ENCODE peak calls at places on chromosomes 2 and 18, in six cellular contexts. N is colonic mucosa, B is cardiac muscle cell, Z is thoracic aorta, O is fibroblast of lung, J is tibial artery. W is an unnamed sample. For H3K9me3, the result is how much of the 10 kb centered on the place peaks cover.

GRCh38 chr2:150783015-150783414 is 295.5 kb upstream of the RND3 start:
- DNase-seq in N (no peak), B (no peak), Z (no peak), O (no peak), J (no peak), W (no peak)

GRCh38 chr2:28662468-28663095 is 89.0 kb upstream of the PPP1CB start:
- DNase-seq in N (peak), B (no peak), Z (peak), O (peak), J (peak), W (no peak)

GRCh38 chr2:105396254-105397024 is 2.4 kb downstream of the FHL2 start:
- DNase-seq in N (peak), B (no peak), Z (peak), O (peak), J (peak), W (no peak)

GRCh38 chr2:54522624-54523281 is 66.6 kb downstream of the SPTBN1 start:
- DNase-seq in N (peak), B (peak), Z (no peak), O (peak), J (no peak), W (peak)

GRCh38 chr2:164242409-164242808 is 378.9 kb downstream of the GRB14 start:
- DNase-seq in N (no peak), B (no peak), Z (no peak), O (no peak), J (no peak), W (no peak)

GRCh38 chr2:106858810-106859209 is 27.2 kb downstream of the ST6GAL2 start:
- DNase-seq in N (no peak), B (no peak), Z (no peak), O (no peak), J (no peak), W (no peak)

GRCh38 chr2:10422732-10423399 is 25.3 kb downstream of the ODC1 start:
- DNase-seq in N (no peak), B (no peak), Z (no peak), O (no peak), J (no peak), W (no peak)

GRCh38 chr2:197675711-197676188 is 363 bp upstream of the RFTN2 start:
- DNase-seq in N (no peak), B (peak), Z (no peak), O (peak), J (no peak), W (no peak)

GRCh38 chr18:7572837-7573236 is 5.7 kb downstream of the PTPRM start:
- DNase-seq in N (no peak), B (no peak), Z (no peak), O (no peak), J (no peak), W (no peak)

GRCh38 chr18:55587341-55588000 is 521 bp downstream of the TCF4 start:
- DNase-seq in N (peak), B (peak), Z (no peak), O (peak), J (peak), W (peak)

GRCh38 chr2:127629637-127630036 is 16.3 kb upstream of the GPR17 start:
- DNase-seq in N (no peak), B (no peak), Z (no peak), O (no peak), J (no peak), W (no peak)

GRCh38 chr2:55887351-55887750 is 36.2 kb downstream of the EFEMP1 start:
- DNase-seq in N (no peak), B (no peak), Z (no peak), O (peak), J (no peak), W (no peak)

GRCh38 chr2:73028841-73029240 is 42.7 kb downstream of the SFXN5 start:
- DNase-seq in N (no peak), B (no peak), Z (peak), O (no peak), J (no peak), W (peak)

GRCh38 chr2:241025639-241026038 is 27.2 kb downstream of the SNED1 start:
- DNase-seq in N (no peak), B (no peak), Z (no peak), O (peak), J (no peak), W (no peak)

GRCh38 chr2:72431737-72432136 is 284.1 kb upstream of the CYP26B1 start:
- DNase-seq in N (no peak), B (no peak), Z (no peak), O (no peak), J (no peak), W (no peak)

GRCh38 chr2:102520009-102520408 is 47.0 kb downstream of the SLC9A4 start:
- DNase-seq in N (peak), B (peak), Z (no peak), O (peak), J (no peak), W (no peak)

GRCh38 chr2:226792155-226792871 is 7.3 kb downstream of the IRS1 start:
- DNase-seq in N (peak), B (no peak), Z (no peak), O (peak), J (no peak), W (no peak)

GRCh38 chr2:64262068-64262467 is 117.8 kb upstream of the PELI1 start:
- DNase-seq in N (peak), B (no peak), Z (no peak), O (peak), J (no peak), W (no peak)

GRCh38 chr18:61797691-61798590 is 94.9 kb downstream of the RNF152 start:
- DNase-seq in N (no peak), B (no peak), Z (no peak), O (no peak), J (no peak), W (no peak)

GRCh38 chr2:157839822-157840221 is 36.3 kb downstream of the ACVR1 start:
- DNase-seq in N (no peak), B (no peak), Z (no peak), O (no peak), J (no peak), W (no peak)

GRCh38 chr2:14524041-14524802 is 108.3 kb upstream of the LRATD1 start:
- DNase-seq in N (no peak), B (no peak), Z (no peak), O (peak), J (no peak), W (no peak)

GRCh38 chr2:67050621-67051020 is 346.5 kb upstream of the ETAA1 start:
- DNase-seq in N (no peak), B (no peak), Z (no peak), O (peak), J (no peak), W (no peak)

GRCh38 chr2:60094450-60094929 is 459.0 kb downstream of the BCL11A start:
- DNase-seq in N (peak), B (peak), Z (no peak), O (no peak), J (no peak), W (peak)

GRCh38 chr2:228268756-228269155 is 87.3 kb upstream of the SPHKAP start:
- DNase-seq in N (no peak), B (no peak), Z (no peak), O (no peak), J (no peak), W (no peak)

GRCh38 chr2:109720379-109721116 is 73.6 kb upstream of the RGPD5 start:
- DNase-seq in N (peak), B (no peak), Z (no peak), O (no peak), J (peak), W (no peak)

GRCh38 chr2:64750817-64751285 is 97.1 kb upstream of the SERTAD2 start:
- DNase-seq in N (peak), B (peak), Z (peak), O (peak), J (peak), W (peak)

GRCh38 chr2:96142217-96143113 is 2.8 kb downstream of the DUSP2 start:
- DNase-seq in N (no peak), B (no peak), Z (no peak), O (no peak), J (no peak), W (no peak)

GRCh38 chr2:139122711-139123158 is 342.5 kb upstream of the NXPH2 start:
- DNase-seq in N (no peak), B (no peak), Z (no peak), O (no peak), J (no peak), W (no peak)

GRCh38 chr2:238338710-238339394 is 18.5 kb downstream of the TRAF3IP1 start:
- DNase-seq in N (no peak), B (no peak), Z (no peak), O (no peak), J (no peak), W (no peak)

GRCh38 chr2:75560022-75560767 is 544 bp downstream of the EVA1A start:
- DNase-seq in N (no peak), B (peak), Z (no peak), O (peak), J (no peak), W (no peak)

GRCh38 chr18:62660741-62661140 is 54.6 kb upstream of the PHLPP1 start:
- DNase-seq in N (no peak), B (no peak), Z (no peak), O (no peak), J (no peak), W (no peak)

GRCh38 chr2:240601061-240601830 is 14.7 kb downstream of the CAPN10 start:
- DNase-seq in N (no peak), B (no peak), Z (no peak), O (no peak), J (peak), W (peak)

GRCh38 chr2:21396252-21396651 is 272.5 kb downstream of the TDRD15 start:
- DNase-seq in N (no peak), B (no peak), Z (no peak), O (no peak), J (no peak), W (no peak)

GRCh38 chr18:59272221-59272888 is 899 bp downstream of the RAX start:
- DNase-seq in N (no peak), B (no peak), Z (no peak), O (no peak), J (no peak), W (no peak)

GRCh38 chr2:156486175-156486574 is 50.0 kb downstream of the GPD2 start:
- DNase-seq in N (no peak), B (no peak), Z (no peak), O (peak), J (no peak), W (no peak)

GRCh38 chr2:69119104-69119503 is 106.1 kb downstream of the ANTXR1 start:
- DNase-seq in N (no peak), B (no peak), Z (no peak), O (no peak), J (peak), W (no peak)

DNA sequence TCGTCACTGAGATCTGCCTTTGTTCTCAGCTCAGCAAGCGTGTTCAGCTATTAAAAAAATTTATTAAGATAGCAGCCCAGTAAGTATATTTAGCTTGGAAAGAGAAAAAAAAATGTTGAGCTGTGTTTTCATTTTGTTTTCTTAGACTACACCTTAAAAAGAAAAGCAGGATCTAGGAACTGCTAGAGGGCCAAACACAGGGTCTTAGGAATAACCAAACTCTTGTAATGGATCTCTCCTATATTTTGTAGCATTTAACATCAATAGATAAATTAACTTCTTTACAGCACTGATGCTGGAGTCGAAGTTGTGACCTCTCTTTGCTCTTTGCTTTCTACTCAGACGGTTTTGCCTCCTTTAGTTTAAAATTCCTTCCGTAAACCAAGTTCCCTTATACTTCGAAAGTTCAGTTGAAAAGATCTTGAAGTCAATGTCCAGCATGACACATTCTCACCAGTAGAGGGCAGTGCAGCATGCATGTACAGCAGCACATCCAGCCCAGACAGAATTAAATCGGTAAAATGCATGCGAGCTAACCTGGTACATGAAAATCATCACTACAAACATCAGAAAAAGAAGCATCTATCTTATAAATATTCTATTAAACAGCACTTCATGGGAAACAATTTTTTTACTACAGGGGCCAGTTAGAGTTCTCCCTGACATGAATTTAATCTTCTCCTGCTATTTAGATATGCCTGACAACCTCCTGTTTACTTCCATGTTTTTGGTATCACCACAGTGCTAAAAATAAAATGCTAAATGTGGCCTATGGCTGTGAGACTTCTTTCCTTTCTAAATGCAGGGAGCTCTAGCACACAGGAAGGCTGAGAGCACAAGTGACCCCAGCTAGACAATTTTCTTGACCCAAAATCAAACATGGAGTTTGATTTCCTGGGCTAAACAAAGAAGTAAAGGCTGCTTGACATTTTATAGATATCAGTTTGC is 48.2 kb upstream of the MAP3K20 start:
- DNase-seq in N (peak), B (peak), Z (peak), O (peak), J (peak), W (peak)
- H3K4me3 ChIP-seq in N (no peak), B (no peak), Z (peak), O (no peak), J (no peak), W (no peak)

GRCh38 chr18:9495916-9496540 is 20.7 kb downstream of the RALBP1 start:
- DNase-seq in N (no peak), B (no peak), Z (no peak), O (no peak), J (no peak), W (no peak)
- H3K9me3 ChIP-seq in N (under half), B (under half), Z (under half), O (under half), J (under half), W (under half)

GRCh38 chr2:211611621-211612020 is 927.0 kb downstream of the ERBB4 start:
- DNase-seq in N (no peak), B (no peak), Z (no peak), O (no peak), J (no peak), W (no peak)
- H3K4me3 ChIP-seq in N (no peak), B (no peak), Z (no peak), O (no peak), J (no peak), W (no peak)

DNA sequence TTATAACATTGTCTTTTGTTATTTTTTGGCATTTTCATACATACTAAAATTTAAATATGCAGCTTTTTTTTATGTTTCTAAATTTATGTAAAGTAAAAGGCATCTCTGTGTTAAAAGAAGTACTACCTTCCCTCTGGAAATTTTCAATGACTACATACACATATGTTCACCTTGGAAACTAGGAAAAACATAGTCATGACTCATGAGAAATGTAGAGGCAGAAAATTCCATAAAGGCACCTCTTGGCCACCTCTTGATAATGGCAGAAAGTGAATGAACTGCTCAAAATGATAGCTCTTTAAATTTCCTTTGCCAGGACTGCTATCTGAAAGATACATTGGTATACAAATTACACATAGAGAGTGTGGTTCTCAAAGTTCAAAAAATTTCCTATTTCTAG is 889.1 kb upstream of the ZEB2 start:
- DNase-seq in N (no peak), B (no peak), Z (no peak), O (no peak), J (no peak), W (no peak)
- H3K9me3 ChIP-seq in N (under half), B (under half), Z (under half), O (under half), J (under half), W (under half)

GRCh38 chr2:20052872-20053281 is 1.4 kb upstream of the LAPTM4A start:
- DNase-seq in N (peak), B (no peak), Z (peak), O (peak), J (peak), W (peak)
- H3K4me3 ChIP-seq in N (peak), B (peak), Z (peak), O (peak), J (peak), W (peak)

GRCh38 chr2:443211-443610 is 155.3 kb upstream of the ALKAL2 start:
- DNase-seq in N (no peak), B (no peak), Z (no peak), O (no peak), J (no peak), W (no peak)
- H3K9me3 ChIP-seq in N (under half), B (under half), Z (under half), O (under half), J (under half), W (under half)

GRCh38 chr18:63936156-63936931 is 12.8 kb upstream of the HMSD start:
- DNase-seq in N (peak), B (peak), Z (peak), O (peak), J (peak), W (peak)
- H3K4me3 ChIP-seq in N (peak), B (peak), Z (peak), O (peak), J (peak), W (peak)

GRCh38 chr2:80378-80777 is 34.1 kb upstream of the FAM110C start:
- DNase-seq in N (no peak), B (no peak), Z (no peak), O (no peak), J (no peak), W (no peak)
- H3K9me3 ChIP-seq in N (under half), B (under half), Z (under half), O (under half), J (under half), W (under half)

GRCh38 chr2:233855345-233855744 is 1.0 kb upstream of the HJURP start:
- DNase-seq in N (no peak), B (no peak), Z (no peak), O (no peak), J (no peak), W (no peak)
- H3K4me3 ChIP-seq in N (no peak), B (no peak), Z (no peak), O (no peak), J (no peak), W (no peak)

GRCh38 chr2:82657066-82657465 is 1802.0 kb downstream of the SUCLG1 start:
- DNase-seq in N (no peak), B (no peak), Z (no peak), O (no peak), J (no peak), W (no peak)
- H3K9me3 ChIP-seq in N (under half), B (under half), Z (under half), O (under half), J (under half), W (under half)

W was measured in heart right ventricle.